ENCODE peak calls at places on chromosomes 5 and 9, in eight cellular contexts. One of them, this sample, is unnamed.

GRCh38 chr9:122931851-122932199 is 513 bp upstream of the ZBTB26 start:
- ATAC-seq in Panc1: peak
- ATAC-seq in pancreas: peak
- ATAC-seq in body of pancreas: no peak
- ATAC-seq in CD8-positive, alpha-beta T cell: no peak
- ATAC-seq in GM12878: peak
- ATAC-seq in right lobe of liver: no peak
- ATAC-seq in heart left ventricle: peak
- ATAC-seq in this sample: no peak

GRCh38 chr9:95516221-95516735 is 493 bp downstream of the PTCH1 start:
- ATAC-seq in pancreas: peak
- ATAC-seq in CD8-positive, alpha-beta T cell: peak
- ATAC-seq in Panc1: peak
- ATAC-seq in GM12878: no peak
- ATAC-seq in heart left ventricle: no peak
- ATAC-seq in right lobe of liver: peak
- ATAC-seq in body of pancreas: peak
- ATAC-seq in this sample: peak

GRCh38 chr9:81879501-81879916 is 48.7 kb upstream of the SPATA31D4 start:
- ATAC-seq in right lobe of liver: no peak
- ATAC-seq in CD8-positive, alpha-beta T cell: no peak
- ATAC-seq in GM12878: no peak
- ATAC-seq in pancreas: no peak
- ATAC-seq in body of pancreas: no peak
- ATAC-seq in heart left ventricle: peak
- ATAC-seq in Panc1: no peak
- ATAC-seq in this sample: no peak

GRCh38 chr5:135016926-135017325 is 17.1 kb downstream of the PITX1 start:
- ATAC-seq in right lobe of liver: no peak
- ATAC-seq in pancreas: no peak
- ATAC-seq in CD8-positive, alpha-beta T cell: no peak
- ATAC-seq in GM12878: no peak
- ATAC-seq in body of pancreas: no peak
- ATAC-seq in Panc1: no peak
- ATAC-seq in heart left ventricle: no peak
- ATAC-seq in this sample: no peak

GRCh38 chr5:171850354-171850947 is 64.8 kb downstream of the SMIM23 start:
- ATAC-seq in body of pancreas: no peak
- ATAC-seq in pancreas: no peak
- ATAC-seq in right lobe of liver: no peak
- ATAC-seq in GM12878: peak
- ATAC-seq in Panc1: peak
- ATAC-seq in heart left ventricle: peak
- ATAC-seq in CD8-positive, alpha-beta T cell: no peak
- ATAC-seq in this sample: peak

GRCh38 chr9:131554865-131555351 is 9.6 kb downstream of the PRRT1B start:
- ATAC-seq in body of pancreas: no peak
- ATAC-seq in heart left ventricle: no peak
- ATAC-seq in CD8-positive, alpha-beta T cell: no peak
- ATAC-seq in GM12878: no peak
- ATAC-seq in right lobe of liver: no peak
- ATAC-seq in Panc1: no peak
- ATAC-seq in pancreas: no peak
- ATAC-seq in this sample: no peak

GRCh38 chr9:79705704-79706103 is 133.9 kb downstream of the TLE4 start:
- ATAC-seq in right lobe of liver: no peak
- ATAC-seq in Panc1: no peak
- ATAC-seq in body of pancreas: no peak
- ATAC-seq in heart left ventricle: no peak
- ATAC-seq in CD8-positive, alpha-beta T cell: no peak
- ATAC-seq in pancreas: no peak
- ATAC-seq in GM12878: no peak
- ATAC-seq in this sample: no peak

GRCh38 chr5:96733771-96734498 is 71.8 kb downstream of the CAST start:
- ATAC-seq in body of pancreas: peak
- ATAC-seq in Panc1: no peak
- ATAC-seq in GM12878: no peak
- ATAC-seq in right lobe of liver: no peak
- ATAC-seq in CD8-positive, alpha-beta T cell: no peak
- ATAC-seq in pancreas: peak
- ATAC-seq in heart left ventricle: peak
- ATAC-seq in this sample: no peak

GRCh38 chr9:115615821-115616665 is 498.1 kb upstream of the TNC start:
- ATAC-seq in right lobe of liver: no peak
- ATAC-seq in heart left ventricle: peak
- ATAC-seq in GM12878: no peak
- ATAC-seq in Panc1: peak
- ATAC-seq in CD8-positive, alpha-beta T cell: no peak
- ATAC-seq in body of pancreas: no peak
- ATAC-seq in pancreas: peak
- ATAC-seq in this sample: no peak

GRCh38 chr5:6704361-6704851 is 8.8 kb upstream of the TENT4A start:
- ATAC-seq in right lobe of liver: no peak
- ATAC-seq in GM12878: no peak
- ATAC-seq in heart left ventricle: peak
- ATAC-seq in CD8-positive, alpha-beta T cell: no peak
- ATAC-seq in Panc1: peak
- ATAC-seq in body of pancreas: peak
- ATAC-seq in pancreas: peak
- ATAC-seq in this sample: peak

GRCh38 chr5:172209714-172210113 is 15.7 kb downstream of the EFCAB9 start:
- ATAC-seq in GM12878: no peak
- ATAC-seq in Panc1: no peak
- ATAC-seq in heart left ventricle: no peak
- ATAC-seq in body of pancreas: no peak
- ATAC-seq in CD8-positive, alpha-beta T cell: no peak
- ATAC-seq in pancreas: no peak
- ATAC-seq in right lobe of liver: no peak
- ATAC-seq in this sample: no peak

GRCh38 chr5:52466749-52467148 is 321.0 kb upstream of the ITGA1 start:
- ATAC-seq in CD8-positive, alpha-beta T cell: no peak
- ATAC-seq in heart left ventricle: no peak
- ATAC-seq in pancreas: no peak
- ATAC-seq in Panc1: no peak
- ATAC-seq in body of pancreas: no peak
- ATAC-seq in right lobe of liver: no peak
- ATAC-seq in GM12878: no peak
- ATAC-seq in this sample: no peak

DNA sequence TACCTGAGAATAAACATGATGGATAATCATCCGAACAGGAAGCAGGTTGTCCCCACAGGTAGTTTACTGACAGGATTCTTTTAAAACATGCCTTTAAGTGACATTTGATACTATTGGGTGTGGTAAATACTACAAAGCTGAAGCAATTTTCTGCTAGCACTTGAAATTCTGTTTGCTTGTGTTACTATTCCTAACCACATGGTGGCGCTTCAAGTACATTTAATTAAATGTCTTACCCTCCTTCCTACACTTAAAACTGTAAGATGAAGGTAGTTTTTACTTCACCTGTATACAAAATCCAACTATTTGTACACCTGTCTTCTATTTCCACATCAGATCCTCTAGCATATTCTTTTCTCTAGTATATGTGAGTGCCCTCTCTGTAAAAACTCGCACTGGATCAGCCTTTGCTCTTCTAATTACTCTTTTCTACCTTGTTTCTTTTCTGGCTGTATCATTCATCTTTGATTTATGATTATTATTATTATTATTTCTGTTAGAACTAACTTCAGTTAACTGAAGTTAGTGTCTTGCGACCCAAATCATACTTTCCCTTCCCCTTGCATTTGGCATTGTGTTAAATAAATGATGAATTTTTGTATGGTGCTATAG is 18.4 kb downstream of the SLC25A46 start:
- ATAC-seq in body of pancreas: no peak
- ATAC-seq in pancreas: peak
- ATAC-seq in Panc1: no peak
- ATAC-seq in CD8-positive, alpha-beta T cell: peak
- ATAC-seq in GM12878: peak
- ATAC-seq in right lobe of liver: peak
- ATAC-seq in heart left ventricle: no peak
- ATAC-seq in this sample: no peak
- TF ChIP-seq CTCF in body of pancreas: peak
- TF ChIP-seq CTCF in pancreas: peak
- TF ChIP-seq CTCF in Panc1: peak
- TF ChIP-seq CTCF in CD8-positive, alpha-beta T cell: peak
- TF ChIP-seq CTCF in GM12878: peak
- TF ChIP-seq CTCF in right lobe of liver: peak
- TF ChIP-seq CTCF in heart left ventricle: peak
- TF ChIP-seq CTCF in this sample: peak

GRCh38 chr9:93725382-93725781 is 149.0 kb downstream of the PHF2 start:
- ATAC-seq in body of pancreas: no peak
- ATAC-seq in right lobe of liver: no peak
- ATAC-seq in Panc1: no peak
- ATAC-seq in heart left ventricle: no peak
- ATAC-seq in pancreas: no peak
- ATAC-seq in GM12878: no peak
- ATAC-seq in CD8-positive, alpha-beta T cell: no peak
- ATAC-seq in this sample: no peak

GRCh38 chr9:93721417-93721965 is 145.1 kb downstream of the PHF2 start:
- ATAC-seq in right lobe of liver: no peak
- ATAC-seq in GM12878: no peak
- ATAC-seq in pancreas: no peak
- ATAC-seq in heart left ventricle: no peak
- ATAC-seq in CD8-positive, alpha-beta T cell: no peak
- ATAC-seq in body of pancreas: no peak
- ATAC-seq in Panc1: no peak
- ATAC-seq in this sample: no peak

GRCh38 chr9:93730213-93730612 is 153.8 kb downstream of the PHF2 start:
- ATAC-seq in right lobe of liver: no peak
- ATAC-seq in CD8-positive, alpha-beta T cell: no peak
- ATAC-seq in Panc1: no peak
- ATAC-seq in body of pancreas: no peak
- ATAC-seq in heart left ventricle: no peak
- ATAC-seq in pancreas: no peak
- ATAC-seq in GM12878: no peak
- ATAC-seq in this sample: no peak

GRCh38 chr9:93726147-93726546 is 149.8 kb downstream of the PHF2 start:
- ATAC-seq in heart left ventricle: no peak
- ATAC-seq in Panc1: no peak
- ATAC-seq in pancreas: no peak
- ATAC-seq in body of pancreas: no peak
- ATAC-seq in GM12878: no peak
- ATAC-seq in right lobe of liver: no peak
- ATAC-seq in CD8-positive, alpha-beta T cell: no peak
- ATAC-seq in this sample: no peak

DNA sequence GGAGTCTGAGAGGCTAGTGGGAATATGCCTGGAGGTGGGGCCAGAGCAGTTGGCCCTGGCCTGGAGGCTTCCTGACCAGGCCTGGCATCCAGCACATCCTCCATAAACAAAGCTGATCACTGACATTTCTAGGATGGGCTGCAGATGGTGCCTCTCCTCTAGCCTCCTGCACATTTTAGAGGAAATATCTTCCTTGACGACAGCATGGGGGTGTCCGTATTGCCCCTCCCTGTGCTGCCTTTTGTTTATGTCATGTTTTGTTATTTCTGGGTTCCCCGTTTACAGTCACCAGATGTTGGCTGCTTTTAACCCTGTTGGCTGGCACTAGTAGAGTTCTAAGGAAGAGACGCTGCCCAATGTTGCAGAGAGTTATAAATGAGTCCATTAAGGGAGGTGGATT is 148.5 kb downstream of the PHF2 start:
- ATAC-seq in Panc1: no peak
- ATAC-seq in right lobe of liver: no peak
- ATAC-seq in GM12878: no peak
- ATAC-seq in CD8-positive, alpha-beta T cell: no peak
- ATAC-seq in pancreas: no peak
- ATAC-seq in heart left ventricle: no peak
- ATAC-seq in body of pancreas: no peak
- ATAC-seq in this sample: no peak
- H3K4me3 ChIP-seq in Panc1: no peak
- H3K4me3 ChIP-seq in right lobe of liver: no peak
- H3K4me3 ChIP-seq in GM12878: no peak
- H3K4me3 ChIP-seq in CD8-positive, alpha-beta T cell: no peak
- H3K4me3 ChIP-seq in pancreas: no peak
- H3K4me3 ChIP-seq in heart left ventricle: no peak
- H3K4me3 ChIP-seq in body of pancreas: no peak
- H3K4me3 ChIP-seq in this sample: no peak

DNA sequence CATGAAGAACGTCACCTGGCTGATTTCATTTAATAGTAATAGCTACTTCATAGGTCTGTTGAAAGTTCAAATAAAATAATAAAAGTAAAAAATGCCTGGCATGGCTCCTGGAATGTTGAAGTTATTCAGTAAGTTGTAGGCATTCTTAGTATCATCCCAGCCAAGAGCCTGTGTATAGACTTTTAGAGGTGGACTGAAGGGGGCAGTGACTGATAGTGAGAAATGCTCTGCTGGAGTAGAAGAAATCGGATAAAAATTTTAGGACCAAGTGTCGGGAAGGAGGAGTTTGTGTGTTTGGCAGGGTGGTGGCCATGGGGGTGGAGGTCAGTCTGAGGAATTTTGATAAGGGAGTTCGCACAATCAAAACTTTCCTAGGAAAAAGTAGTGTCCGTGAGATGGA is 3.6 kb downstream of the ZFP2 start:
- ATAC-seq in CD8-positive, alpha-beta T cell: no peak
- ATAC-seq in GM12878: no peak
- ATAC-seq in heart left ventricle: no peak
- ATAC-seq in body of pancreas: no peak
- ATAC-seq in pancreas: no peak
- ATAC-seq in right lobe of liver: no peak
- ATAC-seq in Panc1: no peak
- ATAC-seq in this sample: no peak
- H3K27ac ChIP-seq in CD8-positive, alpha-beta T cell: no peak
- H3K27ac ChIP-seq in GM12878: no peak
- H3K27ac ChIP-seq in heart left ventricle: no peak
- H3K27ac ChIP-seq in body of pancreas: no peak
- H3K27ac ChIP-seq in pancreas: no peak
- H3K27ac ChIP-seq in right lobe of liver: no peak
- H3K27ac ChIP-seq in Panc1: no peak
- H3K27ac ChIP-seq in this sample: no peak

DNA sequence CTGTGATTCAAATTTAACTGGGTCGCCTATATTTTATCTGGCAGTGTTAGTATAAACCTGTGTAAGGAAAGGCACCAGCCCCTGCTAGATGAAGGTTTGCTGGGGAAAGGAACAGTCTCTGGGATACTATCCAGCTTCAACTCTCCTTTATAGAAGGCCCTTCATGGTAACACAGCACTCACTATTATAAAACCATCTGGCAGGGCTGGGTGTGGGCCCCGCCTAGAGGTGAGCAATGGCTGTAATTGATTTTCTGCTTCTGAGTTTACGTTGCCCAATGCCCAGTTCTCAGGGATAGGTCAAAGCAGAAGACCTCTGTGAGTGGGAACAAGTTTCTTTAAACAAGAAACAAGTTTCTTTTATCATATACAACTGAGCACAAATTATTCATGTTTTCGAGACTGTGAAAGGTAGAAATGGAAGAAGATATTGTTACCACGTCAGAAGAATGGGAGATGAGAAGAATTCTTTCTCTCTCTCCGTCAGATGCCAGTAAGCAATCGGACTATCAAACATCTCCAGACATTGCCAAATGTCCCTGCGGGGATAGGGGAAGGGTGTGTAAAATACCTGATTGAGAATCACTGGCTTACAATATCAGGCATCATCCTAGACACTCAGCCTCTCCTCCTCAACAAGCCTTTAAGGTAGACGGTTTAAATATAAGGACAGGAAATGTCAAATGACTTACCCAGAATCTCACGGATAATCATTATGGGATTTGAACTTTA is 205.8 kb downstream of the PDZD2 start:
- ATAC-seq in GM12878: no peak
- ATAC-seq in Panc1: no peak
- ATAC-seq in CD8-positive, alpha-beta T cell: no peak
- ATAC-seq in right lobe of liver: no peak
- ATAC-seq in heart left ventricle: peak
- ATAC-seq in body of pancreas: no peak
- ATAC-seq in pancreas: peak
- ATAC-seq in this sample: no peak
- TF ChIP-seq CTCF in GM12878: no peak
- TF ChIP-seq CTCF in Panc1: no peak
- TF ChIP-seq CTCF in CD8-positive, alpha-beta T cell: no peak
- TF ChIP-seq CTCF in right lobe of liver: no peak
- TF ChIP-seq CTCF in heart left ventricle: no peak
- TF ChIP-seq CTCF in body of pancreas: no peak
- TF ChIP-seq CTCF in pancreas: no peak
- TF ChIP-seq CTCF in this sample: no peak